ENCODE peak calls at places on chromosomes 12 and 14, in nine cellular contexts. One of them, this sample, is unnamed.

GRCh38 chr14:104240426-104241157 is 102.2 kb downstream of the KIF26A start:
- DNase-seq in astrocyte of the spinal cord: no peak
- DNase-seq in choroid plexus epithelial cell: no peak
- DNase-seq in neural progenitor cell: peak
- DNase-seq in hepatocyte: no peak
- DNase-seq in heart left ventricle: no peak
- DNase-seq in stomach: peak
- DNase-seq in DND-41: no peak
- DNase-seq in HCT116: no peak
- DNase-seq in this sample: no peak

GRCh38 chr12:94327819-94328218 is 131.8 kb downstream of the CEP83 start:
- DNase-seq in DND-41: no peak
- DNase-seq in HCT116: no peak
- DNase-seq in astrocyte of the spinal cord: no peak
- DNase-seq in stomach: no peak
- DNase-seq in hepatocyte: no peak
- DNase-seq in heart left ventricle: no peak
- DNase-seq in choroid plexus epithelial cell: peak
- DNase-seq in neural progenitor cell: no peak
- DNase-seq in this sample: peak

GRCh38 chr14:76951149-76951548 is 77.4 kb downstream of the IRF2BPL start:
- DNase-seq in choroid plexus epithelial cell: no peak
- DNase-seq in stomach: no peak
- DNase-seq in hepatocyte: peak
- DNase-seq in neural progenitor cell: no peak
- DNase-seq in DND-41: no peak
- DNase-seq in astrocyte of the spinal cord: no peak
- DNase-seq in heart left ventricle: no peak
- DNase-seq in HCT116: no peak
- DNase-seq in this sample: peak

GRCh38 chr12:99806304-99806703 is 158.8 kb downstream of the GARIN6 start:
- DNase-seq in heart left ventricle: no peak
- DNase-seq in hepatocyte: no peak
- DNase-seq in choroid plexus epithelial cell: no peak
- DNase-seq in neural progenitor cell: no peak
- DNase-seq in HCT116: no peak
- DNase-seq in DND-41: no peak
- DNase-seq in stomach: no peak
- DNase-seq in astrocyte of the spinal cord: no peak
- DNase-seq in this sample: no peak

GRCh38 chr12:111024205-111024794 is 103.9 kb upstream of the MYL2 start:
- DNase-seq in DND-41: peak
- DNase-seq in neural progenitor cell: peak
- DNase-seq in hepatocyte: peak
- DNase-seq in stomach: peak
- DNase-seq in astrocyte of the spinal cord: peak
- DNase-seq in HCT116: peak
- DNase-seq in heart left ventricle: peak
- DNase-seq in choroid plexus epithelial cell: peak
- DNase-seq in this sample: peak

GRCh38 chr12:116718578-116719454 is 19.1 kb downstream of the SPRING1 start:
- DNase-seq in choroid plexus epithelial cell: peak
- DNase-seq in heart left ventricle: no peak
- DNase-seq in astrocyte of the spinal cord: peak
- DNase-seq in DND-41: no peak
- DNase-seq in stomach: no peak
- DNase-seq in neural progenitor cell: no peak
- DNase-seq in hepatocyte: no peak
- DNase-seq in HCT116: no peak
- DNase-seq in this sample: peak

GRCh38 chr12:111413442-111414086 is 7.8 kb downstream of the SH2B3 start:
- DNase-seq in astrocyte of the spinal cord: peak
- DNase-seq in choroid plexus epithelial cell: peak
- DNase-seq in heart left ventricle: peak
- DNase-seq in hepatocyte: no peak
- DNase-seq in neural progenitor cell: no peak
- DNase-seq in DND-41: no peak
- DNase-seq in stomach: no peak
- DNase-seq in HCT116: no peak
- DNase-seq in this sample: peak

GRCh38 chr12:92574046-92574783 is 128.6 kb upstream of the PLEKHG7 start:
- DNase-seq in hepatocyte: no peak
- DNase-seq in choroid plexus epithelial cell: peak
- DNase-seq in HCT116: peak
- DNase-seq in astrocyte of the spinal cord: peak
- DNase-seq in heart left ventricle: no peak
- DNase-seq in neural progenitor cell: peak
- DNase-seq in DND-41: no peak
- DNase-seq in stomach: no peak
- DNase-seq in this sample: no peak

GRCh38 chr12:26373606-26374495 is 178.5 kb downstream of the SSPN start:
- DNase-seq in choroid plexus epithelial cell: peak
- DNase-seq in neural progenitor cell: no peak
- DNase-seq in DND-41: no peak
- DNase-seq in heart left ventricle: no peak
- DNase-seq in astrocyte of the spinal cord: no peak
- DNase-seq in hepatocyte: no peak
- DNase-seq in HCT116: no peak
- DNase-seq in stomach: no peak
- DNase-seq in this sample: no peak

GRCh38 chr12:49482095-49483051 is 56.5 kb upstream of the KCNH3 start:
- DNase-seq in HCT116: no peak
- DNase-seq in astrocyte of the spinal cord: no peak
- DNase-seq in neural progenitor cell: no peak
- DNase-seq in hepatocyte: no peak
- DNase-seq in DND-41: no peak
- DNase-seq in choroid plexus epithelial cell: no peak
- DNase-seq in stomach: no peak
- DNase-seq in heart left ventricle: no peak
- DNase-seq in this sample: no peak

GRCh38 chr14:24054324-24054641 is 2.5 kb downstream of the CARMIL3 start:
- DNase-seq in neural progenitor cell: no peak
- DNase-seq in HCT116: no peak
- DNase-seq in astrocyte of the spinal cord: no peak
- DNase-seq in DND-41: no peak
- DNase-seq in hepatocyte: no peak
- DNase-seq in choroid plexus epithelial cell: no peak
- DNase-seq in stomach: no peak
- DNase-seq in heart left ventricle: no peak
- DNase-seq in this sample: no peak

GRCh38 chr12:128205758-128206157 is 61.2 kb upstream of the TMEM132C start:
- DNase-seq in heart left ventricle: no peak
- DNase-seq in DND-41: no peak
- DNase-seq in hepatocyte: no peak
- DNase-seq in HCT116: no peak
- DNase-seq in stomach: no peak
- DNase-seq in choroid plexus epithelial cell: no peak
- DNase-seq in neural progenitor cell: no peak
- DNase-seq in astrocyte of the spinal cord: no peak
- DNase-seq in this sample: no peak

GRCh38 chr12:1852076-1852475 is 31.7 kb downstream of the LRTM2 start:
- DNase-seq in DND-41: no peak
- DNase-seq in stomach: no peak
- DNase-seq in heart left ventricle: no peak
- DNase-seq in neural progenitor cell: no peak
- DNase-seq in hepatocyte: no peak
- DNase-seq in choroid plexus epithelial cell: no peak
- DNase-seq in astrocyte of the spinal cord: no peak
- DNase-seq in HCT116: no peak
- DNase-seq in this sample: no peak

GRCh38 chr14:55699131-55700057 is 119.4 kb downstream of the KTN1 start:
- DNase-seq in DND-41: no peak
- DNase-seq in astrocyte of the spinal cord: peak
- DNase-seq in hepatocyte: no peak
- DNase-seq in heart left ventricle: no peak
- DNase-seq in neural progenitor cell: no peak
- DNase-seq in HCT116: no peak
- DNase-seq in choroid plexus epithelial cell: no peak
- DNase-seq in stomach: no peak
- DNase-seq in this sample: peak

GRCh38 chr14:67526676-67527459 is 6.2 kb upstream of the PLEKHH1 start:
- DNase-seq in choroid plexus epithelial cell: peak
- DNase-seq in heart left ventricle: peak
- DNase-seq in stomach: peak
- DNase-seq in hepatocyte: peak
- DNase-seq in astrocyte of the spinal cord: peak
- DNase-seq in neural progenitor cell: peak
- DNase-seq in DND-41: peak
- DNase-seq in HCT116: peak
- DNase-seq in this sample: peak

GRCh38 chr12:123532021-123532420 is 1.5 kb downstream of the RILPL1 start:
- DNase-seq in neural progenitor cell: no peak
- DNase-seq in heart left ventricle: peak
- DNase-seq in HCT116: no peak
- DNase-seq in stomach: no peak
- DNase-seq in DND-41: peak
- DNase-seq in hepatocyte: no peak
- DNase-seq in choroid plexus epithelial cell: peak
- DNase-seq in astrocyte of the spinal cord: peak
- DNase-seq in this sample: peak

GRCh38 chr12:76402259-76402658 is 54.0 kb upstream of the BBS10 start:
- DNase-seq in HCT116: no peak
- DNase-seq in DND-41: no peak
- DNase-seq in choroid plexus epithelial cell: no peak
- DNase-seq in hepatocyte: no peak
- DNase-seq in astrocyte of the spinal cord: no peak
- DNase-seq in heart left ventricle: no peak
- DNase-seq in neural progenitor cell: no peak
- DNase-seq in stomach: no peak
- DNase-seq in this sample: no peak

GRCh38 chr12:109718390-109718789 is 4.8 kb downstream of the FAM222A start:
- DNase-seq in hepatocyte: peak
- DNase-seq in neural progenitor cell: peak
- DNase-seq in HCT116: no peak
- DNase-seq in heart left ventricle: no peak
- DNase-seq in DND-41: no peak
- DNase-seq in stomach: no peak
- DNase-seq in astrocyte of the spinal cord: no peak
- DNase-seq in choroid plexus epithelial cell: no peak
- DNase-seq in this sample: no peak

GRCh38 chr12:114949081-114949480 is 265.1 kb upstream of the TBX3 start:
- DNase-seq in astrocyte of the spinal cord: no peak
- DNase-seq in neural progenitor cell: peak
- DNase-seq in heart left ventricle: no peak
- DNase-seq in stomach: no peak
- DNase-seq in HCT116: no peak
- DNase-seq in hepatocyte: no peak
- DNase-seq in DND-41: no peak
- DNase-seq in choroid plexus epithelial cell: no peak
- DNase-seq in this sample: no peak

GRCh38 chr14:75015496-75015895 is 12.8 kb downstream of the EIF2B2 start:
- DNase-seq in stomach: no peak
- DNase-seq in astrocyte of the spinal cord: no peak
- DNase-seq in HCT116: no peak
- DNase-seq in DND-41: no peak
- DNase-seq in hepatocyte: no peak
- DNase-seq in choroid plexus epithelial cell: no peak
- DNase-seq in neural progenitor cell: no peak
- DNase-seq in heart left ventricle: no peak
- DNase-seq in this sample: no peak

GRCh38 chr12:104216461-104217058 is 981 bp downstream of the TXNRD1 start:
- DNase-seq in heart left ventricle: no peak
- DNase-seq in stomach: no peak
- DNase-seq in choroid plexus epithelial cell: no peak
- DNase-seq in neural progenitor cell: no peak
- DNase-seq in hepatocyte: no peak
- DNase-seq in astrocyte of the spinal cord: no peak
- DNase-seq in HCT116: no peak
- DNase-seq in DND-41: no peak
- DNase-seq in this sample: no peak
- H3K4me3 ChIP-seq in heart left ventricle: peak
- H3K4me3 ChIP-seq in stomach: peak
- H3K4me3 ChIP-seq in choroid plexus epithelial cell: peak
- H3K4me3 ChIP-seq in neural progenitor cell: peak
- H3K4me3 ChIP-seq in hepatocyte: peak
- H3K4me3 ChIP-seq in astrocyte of the spinal cord: peak
- H3K4me3 ChIP-seq in HCT116: no peak
- H3K4me3 ChIP-seq in DND-41: no peak
- H3K4me3 ChIP-seq in this sample: peak

GRCh38 chr12:15278816-15279658 is 43.3 kb upstream of the PTPRO start:
- DNase-seq in DND-41: no peak
- DNase-seq in stomach: peak
- DNase-seq in HCT116: no peak
- DNase-seq in neural progenitor cell: no peak
- DNase-seq in hepatocyte: peak
- DNase-seq in heart left ventricle: peak
- DNase-seq in choroid plexus epithelial cell: peak
- DNase-seq in astrocyte of the spinal cord: peak
- DNase-seq in this sample: peak
- TF ChIP-seq CTCF in DND-41: no peak
- TF ChIP-seq CTCF in stomach: no peak
- TF ChIP-seq CTCF in HCT116: no peak
- TF ChIP-seq CTCF in neural progenitor cell: no peak
- TF ChIP-seq CTCF in hepatocyte: no peak
- TF ChIP-seq CTCF in heart left ventricle: no peak
- TF ChIP-seq CTCF in choroid plexus epithelial cell: no peak
- TF ChIP-seq CTCF in astrocyte of the spinal cord: no peak
- TF ChIP-seq CTCF in this sample: peak

DNA sequence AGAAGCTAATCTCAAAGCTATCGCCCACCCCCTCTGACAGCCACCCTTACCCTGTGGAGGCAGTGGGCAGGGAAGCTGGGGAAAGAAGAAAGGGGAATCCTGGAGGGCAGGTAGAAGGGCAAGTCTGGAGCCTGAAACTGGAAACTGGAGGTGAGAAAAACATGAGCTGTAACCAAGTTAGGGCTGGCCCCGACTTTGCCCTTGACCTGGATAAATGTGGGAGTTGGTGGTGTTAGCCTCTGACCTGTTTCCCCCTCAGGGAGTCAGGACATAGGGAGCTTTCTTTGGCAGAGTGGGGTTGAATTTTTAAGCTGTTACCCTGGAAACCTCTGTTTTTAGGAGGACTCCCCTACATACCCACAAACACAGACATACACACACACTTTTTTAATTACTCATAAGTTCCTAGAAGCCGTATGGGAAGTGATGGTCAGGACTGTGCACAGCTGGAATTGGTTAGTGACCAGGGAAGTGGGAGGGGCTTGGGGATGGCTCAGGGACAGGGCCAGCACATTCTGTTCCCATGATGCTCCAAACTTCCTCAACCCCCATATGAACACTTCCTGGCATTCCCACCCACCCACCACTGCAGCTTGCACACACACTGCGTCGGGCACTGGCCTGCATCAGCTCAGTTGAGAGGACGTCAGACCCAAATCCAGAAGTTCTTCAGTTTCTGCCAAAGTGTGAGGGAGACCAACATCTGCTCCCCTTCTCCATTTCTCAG is 5.0 kb upstream of the MMP19 start:
- DNase-seq in astrocyte of the spinal cord: peak
- DNase-seq in stomach: peak
- DNase-seq in heart left ventricle: peak
- DNase-seq in choroid plexus epithelial cell: peak
- DNase-seq in hepatocyte: peak
- DNase-seq in HCT116: no peak
- DNase-seq in DND-41: no peak
- DNase-seq in neural progenitor cell: no peak
- DNase-seq in this sample: peak
- H3K4me3 ChIP-seq in astrocyte of the spinal cord: no peak
- H3K4me3 ChIP-seq in stomach: no peak
- H3K4me3 ChIP-seq in heart left ventricle: peak
- H3K4me3 ChIP-seq in choroid plexus epithelial cell: peak
- H3K4me3 ChIP-seq in hepatocyte: no peak
- H3K4me3 ChIP-seq in HCT116: peak
- H3K4me3 ChIP-seq in DND-41: no peak
- H3K4me3 ChIP-seq in neural progenitor cell: no peak
- H3K4me3 ChIP-seq in this sample: peak

GRCh38 chr12:51269174-51270066 is 795 bp downstream of the SMAGP start:
- DNase-seq in astrocyte of the spinal cord: peak
- DNase-seq in choroid plexus epithelial cell: peak
- DNase-seq in stomach: peak
- DNase-seq in heart left ventricle: peak
- DNase-seq in HCT116: no peak
- DNase-seq in DND-41: peak
- DNase-seq in neural progenitor cell: peak
- DNase-seq in hepatocyte: peak
- DNase-seq in this sample: peak
- TF ChIP-seq CTCF in astrocyte of the spinal cord: peak
- TF ChIP-seq CTCF in choroid plexus epithelial cell: peak
- TF ChIP-seq CTCF in stomach: peak
- TF ChIP-seq CTCF in heart left ventricle: peak
- TF ChIP-seq CTCF in HCT116: peak
- TF ChIP-seq CTCF in DND-41: peak
- TF ChIP-seq CTCF in neural progenitor cell: peak
- TF ChIP-seq CTCF in hepatocyte: peak
- TF ChIP-seq CTCF in this sample: peak